ENCODE peak calls at places on chromosomes 7 and 10, in ten cellular contexts. P, C, E, B, K, A, R, M, F and Z are unnamed samples.

GRCh38 chr10:34773617-34774261 is 41.4 kb downstream of the PARD3 start:
- DNase-seq in P (no peak), C (no peak), E (no peak), B (no peak), K (no peak), A (no peak), R (no peak), M (no peak), F (no peak), Z (no peak)

GRCh38 chr7:93249749-93250148 is 17.6 kb downstream of the VPS50 start:
- DNase-seq in P (no peak), C (peak), E (no peak), B (no peak), K (no peak), A (no peak), R (no peak), M (no peak), F (peak), Z (no peak)

GRCh38 chr7:48421357-48421756 is 250.1 kb downstream of the ABCA13 start:
- DNase-seq in P (no peak), C (no peak), E (no peak), B (no peak), K (no peak), A (no peak), R (no peak), M (no peak), F (peak), Z (no peak)

GRCh38 chr10:42961156-42961589 is 115.7 kb upstream of the RET start:
- DNase-seq in P (peak), C (no peak), E (no peak), B (no peak), K (no peak), A (no peak), R (no peak), M (no peak), F (no peak), Z (no peak)

GRCh38 chr10:70905071-70906021 is 17.0 kb upstream of the PCBD1 start:
- DNase-seq in P (no peak), C (no peak), E (no peak), B (no peak), K (no peak), A (no peak), R (no peak), M (no peak), F (no peak), Z (no peak)

GRCh38 chr10:5163487-5163886 is 21.5 kb downstream of the AKR1C8 start:
- DNase-seq in P (no peak), C (no peak), E (no peak), B (no peak), K (no peak), A (no peak), R (no peak), M (no peak), F (no peak), Z (no peak)

GRCh38 chr7:27254625-27255024 is 12.0 kb downstream of the EVX1 start:
- DNase-seq in P (no peak), C (no peak), E (no peak), B (no peak), K (no peak), A (no peak), R (no peak), M (no peak), F (no peak), Z (no peak)

GRCh38 chr10:7433861-7434260 is 23.0 kb upstream of the SFMBT2 start:
- DNase-seq in P (no peak), C (no peak), E (no peak), B (no peak), K (no peak), A (no peak), R (no peak), M (no peak), F (no peak), Z (no peak)

GRCh38 chr7:133290676-133291332 is 37.9 kb downstream of the EXOC4 start:
- DNase-seq in P (no peak), C (no peak), E (no peak), B (no peak), K (no peak), A (no peak), R (no peak), M (no peak), F (no peak), Z (no peak)